ENCODE peak calls at places on chromosomes 6 and 20, in four cellular contexts. S, H, M and T are unnamed samples.

GRCh38 chr6:3912366-3913076 is 63.3 kb downstream of the FAM50B start:
- DNase-seq in S (no peak), H (no peak), M (no peak), T (no peak)

GRCh38 chr6:167996424-167997199 is 859 bp upstream of the KIF25 start:
- DNase-seq in S (peak), H (peak), M (no peak), T (no peak)

GRCh38 chr6:90347411-90347841 is 50.8 kb upstream of the BACH2 start:
- DNase-seq in S (peak), H (no peak), M (no peak), T (no peak)

GRCh38 chr20:24360531-24360930 is 108.9 kb upstream of the SYNDIG1 start:
- DNase-seq in S (no peak), H (no peak), M (no peak), T (no peak)

GRCh38 chr6:107674995-107675738 is 148.9 kb downstream of the SCML4 start:
- DNase-seq in S (peak), H (peak), M (peak), T (peak)

GRCh38 chr6:125812394-125813231 is 21.9 kb downstream of the NCOA7 start:
- DNase-seq in S (no peak), H (peak), M (no peak), T (no peak)

GRCh38 chr6:136051140-136051775 is 198.9 kb downstream of the MTFR2 start:
- DNase-seq in S (peak), H (no peak), M (no peak), T (no peak)

GRCh38 chr6:4936681-4937041 is 67.2 kb downstream of the RPP40 start:
- DNase-seq in S (peak), H (no peak), M (peak), T (no peak)

GRCh38 chr20:21352703-21353102 is 44.6 kb downstream of the NKX2-4 start:
- DNase-seq in S (no peak), H (no peak), M (no peak), T (no peak)

GRCh38 chr6:129730477-129731165 is 20.6 kb upstream of the ARHGAP18 start:
- DNase-seq in S (peak), H (no peak), M (no peak), T (no peak)

GRCh38 chr6:32517654-32518445 is 12.2 kb downstream of the HLA-DRB5 start:
- DNase-seq in S (no peak), H (peak), M (no peak), T (no peak)

GRCh38 chr6:40909811-40910210 is 129.2 kb downstream of the UNC5CL start:
- DNase-seq in S (no peak), H (no peak), M (no peak), T (no peak)

GRCh38 chr6:68233623-68234022 is 401.5 kb upstream of the ADGRB3 start:
- DNase-seq in S (no peak), H (no peak), M (no peak), T (no peak)

GRCh38 chr20:38825901-38826625 is 20.6 kb downstream of the PPP1R16B start:
- DNase-seq in S (no peak), H (no peak), M (peak), T (no peak)

GRCh38 chr20:5080384-5080877 is 39.3 kb downstream of the PCNA start:
- DNase-seq in S (peak), H (no peak), M (no peak), T (no peak)

GRCh38 chr6:138025528-138025941 is 81.7 kb downstream of the PERP start:
- DNase-seq in S (no peak), H (no peak), M (no peak), T (no peak)

GRCh38 chr6:80126657-80127350 is 20.3 kb downstream of the BCKDHB start:
- DNase-seq in S (no peak), H (no peak), M (no peak), T (no peak)

GRCh38 chr6:108623995-108624394 is 63.3 kb downstream of the FOXO3 start:
- DNase-seq in S (no peak), H (no peak), M (no peak), T (no peak)

GRCh38 chr20:23021941-23022340 is 13.2 kb upstream of the SSTR4 start:
- DNase-seq in S (no peak), H (no peak), M (no peak), T (no peak)

GRCh38 chr6:89611666-89612065 is 26.9 kb downstream of the LYRM2 start:
- DNase-seq in S (no peak), H (no peak), M (no peak), T (no peak)

GRCh38 chr6:2793491-2794151 is 28.4 kb downstream of the WRNIP1 start:
- DNase-seq in S (peak), H (no peak), M (peak), T (no peak)

GRCh38 chr20:41055679-41056078 is 27.1 kb downstream of the TOP1 start:
- DNase-seq in S (no peak), H (no peak), M (no peak), T (no peak)

GRCh38 chr6:112282217-112282616 is 27.9 kb upstream of the LAMA4 start:
- DNase-seq in S (no peak), H (peak), M (peak), T (no peak)

GRCh38 chr6:135901776-135902524 is 50.4 kb downstream of the PDE7B start:
- DNase-seq in S (peak), H (no peak), M (no peak), T (no peak)

GRCh38 chr6:2037230-2037926 is 208.0 kb downstream of the GMDS start:
- DNase-seq in S (no peak), H (peak), M (peak), T (no peak)

GRCh38 chr6:109738667-109739066 is 47.6 kb downstream of the FIG4 start:
- DNase-seq in S (no peak), H (no peak), M (no peak), T (no peak)

GRCh38 chr6:117448732-117449131 is 23.0 kb upstream of the ROS1 start:
- DNase-seq in S (no peak), H (no peak), M (no peak), T (no peak)

GRCh38 chr6:10511477-10511876 is 9.7 kb upstream of the GCNT2 start:
- DNase-seq in S (no peak), H (no peak), M (peak), T (no peak)

GRCh38 chr6:89239338-89239737 is 22.2 kb upstream of the GABRR1 start:
- DNase-seq in S (peak), H (no peak), M (no peak), T (no peak)

GRCh38 chr20:4217349-4217761 is 202.0 kb upstream of the RNF24 start:
- DNase-seq in S (no peak), H (no peak), M (no peak), T (no peak)

GRCh38 chr20:44027686-44028340 is 113.2 kb downstream of the TOX2 start:
- DNase-seq in S (no peak), H (no peak), M (no peak), T (peak)

GRCh38 chr20:59751075-59751711 is 146.9 kb downstream of the PHACTR3 start:
- DNase-seq in S (peak), H (peak), M (no peak), T (peak)
- TF ChIP-seq CTCF in S (peak), H (peak), M (peak), T (peak)

DNA sequence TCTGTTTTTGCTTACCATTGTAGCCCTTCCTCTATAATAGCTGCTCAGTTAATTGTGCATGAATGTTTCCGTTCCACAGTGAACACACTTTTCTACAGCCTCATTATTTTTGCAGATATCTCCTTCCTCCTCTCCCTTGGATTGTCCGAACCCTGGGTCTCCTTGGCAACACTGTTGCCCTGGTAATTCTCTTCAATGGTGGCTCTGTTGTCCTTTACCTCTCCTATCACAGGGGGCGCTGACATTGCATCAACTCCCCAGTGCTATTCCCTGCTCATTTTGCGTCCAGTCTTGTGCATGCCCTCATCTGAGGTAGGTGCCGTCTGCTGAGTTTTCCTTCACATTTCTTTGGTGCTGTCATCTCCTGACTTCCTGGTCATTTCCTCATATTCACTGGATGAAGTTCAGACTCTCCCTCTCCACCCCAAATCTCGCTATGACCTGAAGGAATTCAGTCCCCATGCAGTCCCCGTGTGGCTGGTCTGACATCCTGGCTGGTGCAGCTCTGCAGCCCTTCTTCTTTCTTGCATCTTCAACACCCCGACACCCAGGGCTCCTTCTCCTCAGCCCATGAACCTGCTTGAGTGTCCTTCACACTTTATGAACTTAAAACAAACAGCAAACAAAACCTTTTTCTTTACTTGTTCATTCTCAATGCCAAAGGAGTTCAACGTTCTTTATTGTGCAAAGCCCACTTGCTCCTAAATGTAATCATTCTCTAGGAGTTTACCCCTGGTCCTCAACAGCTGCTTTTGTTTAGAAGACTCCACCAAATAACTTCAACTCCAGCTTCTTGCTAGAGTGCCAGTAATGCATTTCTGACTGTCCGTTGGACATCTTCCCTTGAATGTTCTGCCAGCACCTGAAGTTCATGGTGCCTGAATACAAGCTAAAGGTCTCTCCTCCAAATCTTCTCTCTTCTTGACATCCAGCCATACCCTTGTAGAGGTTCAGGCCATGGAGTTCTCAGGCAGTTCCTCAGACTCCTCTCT is 21.3 kb downstream of the PHACTR2 start:
- DNase-seq in S (no peak), H (no peak), M (no peak), T (no peak)
- TF ChIP-seq CTCF in S (no peak), H (no peak), M (no peak), T (no peak)

DNA sequence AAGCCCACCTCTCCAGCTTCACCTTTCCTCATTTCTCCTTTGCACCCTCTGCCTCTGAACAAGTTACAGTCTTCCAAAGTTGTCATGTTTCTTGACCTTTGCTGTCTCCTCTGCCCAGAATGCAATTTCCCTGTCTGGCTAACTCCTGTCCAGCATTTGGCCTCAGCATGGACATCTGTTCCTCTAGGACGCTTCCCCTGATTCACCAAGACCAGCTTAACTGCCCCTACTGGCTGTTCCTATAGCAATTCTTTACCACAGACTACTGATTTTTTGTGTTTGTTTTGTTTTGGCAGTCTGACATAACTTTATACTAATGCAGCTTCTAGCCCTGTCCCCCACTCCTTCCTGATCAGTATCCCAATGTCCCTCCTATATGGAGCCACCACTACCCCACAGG is 13.4 kb downstream of the GNL1 start:
- DNase-seq in S (no peak), H (no peak), M (no peak), T (no peak)
- TF ChIP-seq CTCF in S (peak), H (no peak), M (peak), T (peak)

DNA sequence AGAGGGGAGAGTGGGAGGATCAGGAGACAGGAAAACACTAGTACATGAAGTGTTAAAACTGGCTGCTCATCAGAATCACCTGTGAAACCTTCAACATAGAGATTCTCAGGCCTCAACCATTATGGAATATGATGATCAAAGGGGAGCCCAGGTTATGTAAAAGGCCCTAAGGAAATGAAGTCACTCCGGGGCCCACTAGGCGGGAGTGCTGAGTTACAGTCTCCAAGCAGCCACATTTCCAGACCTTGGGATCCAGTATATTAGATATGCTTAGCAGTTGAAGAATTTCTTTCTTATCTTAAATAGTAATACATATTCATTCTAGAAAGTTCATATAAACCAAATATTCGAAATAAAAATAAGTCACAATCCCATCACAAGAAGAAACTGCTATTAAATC is 476.3 kb downstream of the PRKN start:
- DNase-seq in S (no peak), H (peak), M (no peak), T (no peak)
- TF ChIP-seq CTCF in S (no peak), H (peak), M (peak), T (peak)

DNA sequence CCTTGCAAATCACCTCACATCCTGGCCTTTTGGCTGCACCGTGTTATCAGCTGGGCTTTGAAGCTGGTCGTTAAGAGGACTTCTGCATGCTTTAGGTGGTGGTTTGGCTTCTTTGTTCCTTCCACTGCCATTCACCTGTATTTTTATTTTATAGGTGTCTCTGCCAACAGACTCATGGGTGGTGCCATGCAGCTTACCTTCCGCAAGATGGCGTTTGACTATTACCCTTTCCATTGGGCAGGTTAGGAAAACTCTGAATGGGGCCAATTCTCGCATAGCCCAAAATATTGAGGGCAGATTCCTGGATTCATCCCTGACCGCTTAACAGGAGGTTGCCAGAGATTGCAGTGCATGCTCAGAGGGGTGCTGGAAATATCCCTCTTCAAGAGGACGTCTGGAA is 32.4 kb downstream of the TAF11 start:
- DNase-seq in S (no peak), H (no peak), M (no peak), T (no peak)
- TF ChIP-seq CTCF in S (no peak), H (peak), M (no peak), T (no peak)

GRCh38 chr6:154499854-154500589 is 10.5 kb downstream of the CNKSR3 start:
- DNase-seq in S (no peak), H (no peak), M (no peak), T (no peak)

GRCh38 chr6:154501287-154501868 is 9.1 kb downstream of the CNKSR3 start:
- DNase-seq in S (no peak), H (no peak), M (no peak), T (no peak)

GRCh38 chr6:154498340-154498934 is 12.0 kb downstream of the CNKSR3 start:
- DNase-seq in S (no peak), H (no peak), M (no peak), T (no peak)

GRCh38 chr6:154502564-154502963 is 7.9 kb downstream of the CNKSR3 start:
- DNase-seq in S (no peak), H (no peak), M (no peak), T (no peak)

GRCh38 chr6:154500769-154501171 is 9.7 kb downstream of the CNKSR3 start:
- DNase-seq in S (no peak), H (no peak), M (peak), T (no peak)
- TF ChIP-seq CTCF in S (no peak), H (peak), M (peak), T (peak)

GRCh38 chr6:169082817-169083540 is 170.7 kb downstream of the THBS2 start:
- DNase-seq in S (no peak), H (no peak), M (no peak), T (no peak)
- TF ChIP-seq CTCF in S (no peak), H (no peak), M (no peak), T (no peak)

GRCh38 chr6:30913721-30914075 is 340 bp upstream of the VARS2 start:
- DNase-seq in S (no peak), H (no peak), M (peak), T (no peak)
- TF ChIP-seq CTCF in S (no peak), H (no peak), M (no peak), T (no peak)

GRCh38 chr20:34622821-34623451 is 54.0 kb downstream of the PIGU start:
- DNase-seq in S (no peak), H (no peak), M (no peak), T (no peak)

GRCh38 chr20:34615477-34615876 is 57.0 kb downstream of the MAP1LC3A start:
- DNase-seq in S (no peak), H (no peak), M (no peak), T (no peak)

GRCh38 chr20:34621036-34621343 is 55.9 kb downstream of the PIGU start:
- DNase-seq in S (no peak), H (no peak), M (no peak), T (no peak)

GRCh38 chr20:34621383-34622367 is 55.2 kb downstream of the PIGU start:
- DNase-seq in S (no peak), H (no peak), M (no peak), T (no peak)

GRCh38 chr20:34618676-34619075 is 58.2 kb downstream of the PIGU start:
- DNase-seq in S (no peak), H (no peak), M (no peak), T (no peak)
- TF ChIP-seq CTCF in S (no peak), H (no peak), M (no peak), T (no peak)